ENCODE peak calls at places on chromosomes 4 and X, in six cellular contexts. B, I, Q, P, Z and R are unnamed samples.

GRCh38 chr4:26803462-26803861 is 57.2 kb upstream of the STIM2 start:
- DNase-seq in B (no peak), I (no peak), Q (no peak), P (no peak), Z (no peak), R (peak; percentile 44)

GRCh38 chrX:36434521-36434920 is 515.0 kb downstream of the CFAP47 start:
- DNase-seq in B (no peak), I (peak; percentile 8), Q (no peak), P (no peak), Z (no peak), R (no peak)

GRCh38 chrX:45596190-45596808 is 395.6 kb upstream of the DIPK2B start:
- DNase-seq in B (no peak), I (no peak), Q (no peak), P (no peak), Z (no peak), R (no peak)

GRCh38 chr4:41428941-41429669 is 108.9 kb upstream of the LIMCH1 start:
- DNase-seq in B (no peak), I (no peak), Q (no peak), P (no peak), Z (no peak), R (no peak)

GRCh38 chr4:88613417-88613875 is 21.2 kb downstream of the HERC3 start:
- DNase-seq in B (no peak), I (no peak), Q (peak; percentile 43), P (no peak), Z (no peak), R (peak; percentile 12)

GRCh38 chr4:6804082-6804752 is 21.7 kb downstream of the KIAA0232 start:
- DNase-seq in B (no peak), I (no peak), Q (no peak), P (no peak), Z (no peak), R (no peak)

GRCh38 chr4:20203508-20203907 is 48.2 kb upstream of the SLIT2 start:
- DNase-seq in B (no peak), I (peak; percentile 75), Q (no peak), P (no peak), Z (no peak), R (no peak)

GRCh38 chr4:19026281-19026680 is 1004.7 kb upstream of the LCORL start:
- DNase-seq in B (no peak), I (no peak), Q (no peak), P (peak; percentile 39), Z (peak; percentile 51), R (no peak)

GRCh38 chr4:7388627-7389026 is 46.1 kb downstream of the PSAPL1 start:
- DNase-seq in B (no peak), I (no peak), Q (no peak), P (no peak), Z (no peak), R (no peak)

GRCh38 chrX:17584248-17584681 is 153.0 kb upstream of the SCML1 start:
- DNase-seq in B (no peak), I (peak; percentile 65), Q (no peak), P (no peak), Z (no peak), R (no peak)

GRCh38 chr4:184649971-184650855 is 675 bp downstream of the PRIMPOL start:
- DNase-seq in B (no peak), I (peak; percentile 14), Q (peak; percentile 24), P (no peak), Z (no peak), R (peak; percentile 16)

GRCh38 chr4:7043521-7044414 is 596 bp downstream of the TADA2B start:
- DNase-seq in B (no peak), I (no peak), Q (peak; percentile 70), P (no peak), Z (peak; percentile 83), R (peak; percentile 34)

GRCh38 chr4:65918217-65918616 is 247.9 kb upstream of the EPHA5 start:
- DNase-seq in B (peak; percentile 50), I (peak; percentile 25), Q (no peak), P (no peak), Z (no peak), R (peak; percentile 29)

GRCh38 chrX:1463581-1464281 is 11.0 kb upstream of the ASMTL start:
- DNase-seq in B (no peak), I (no peak), Q (peak; percentile 14), P (no peak), Z (peak; percentile 40), R (no peak)

GRCh38 chr4:155241664-155242063 is 33.2 kb downstream of the NPY2R start:
- DNase-seq in B (no peak), I (no peak), Q (no peak), P (no peak), Z (no peak), R (no peak)

GRCh38 chr4:54403700-54404453 is 174.8 kb downstream of the PDGFRA start:
- DNase-seq in B (no peak), I (no peak), Q (no peak), P (no peak), Z (no peak), R (no peak)

GRCh38 chr4:83771113-83771705 is 235.3 kb downstream of the GPAT3 start:
- DNase-seq in B (peak; percentile 0), I (peak; percentile 42), Q (peak; percentile 30), P (no peak), Z (no peak), R (peak; percentile 1)

GRCh38 chr4:8848507-8849265 is 23.0 kb downstream of the HMX1 start:
- DNase-seq in B (no peak), I (no peak), Q (no peak), P (no peak), Z (peak; percentile 43), R (no peak)

GRCh38 chr4:1201851-1202525 is 29.6 kb upstream of the SPON2 start:
- DNase-seq in B (no peak), I (no peak), Q (peak; percentile 91), P (no peak), Z (peak; percentile 75), R (no peak)

GRCh38 chrX:76538860-76539259 is 111.3 kb downstream of the MAGEE1 start:
- DNase-seq in B (no peak), I (no peak), Q (no peak), P (no peak), Z (no peak), R (no peak)

GRCh38 chr4:169744601-169745000 is 13.1 kb downstream of the HPF1 start:
- DNase-seq in B (no peak), I (peak; percentile 27), Q (no peak), P (no peak), Z (no peak), R (no peak)

GRCh38 chrX:38154818-38155217 is 65.9 kb downstream of the SRPX start:
- DNase-seq in B (no peak), I (no peak), Q (no peak), P (no peak), Z (no peak), R (no peak)

GRCh38 chr4:98794565-98795205 is 134.2 kb downstream of the EIF4E start:
- DNase-seq in B (no peak), I (peak; percentile 51), Q (peak; percentile 71), P (no peak), Z (no peak), R (no peak)

GRCh38 chr4:152747444-152747843 is 32.1 kb downstream of the TIGD4 start:
- DNase-seq in B (no peak), I (no peak), Q (no peak), P (no peak), Z (no peak), R (no peak)